ENCODE peak calls at places on chromosomes 1 and 21, in seven cellular contexts. I, L, Z, O, N, T and Y are unnamed samples.

GRCh38 chr1:84907095-84907827 is 14.3 kb upstream of the LPAR3 start:
- DNase-seq in Z (no peak), N (no peak), T (no peak), I (peak), L (no peak), O (no peak), Y (no peak)

GRCh38 chr1:9280015-9280860 is 12.5 kb upstream of the SPSB1 start:
- DNase-seq in Z (peak), L (no peak), T (peak), I (peak), N (peak), O (no peak), Y (no peak)

GRCh38 chr1:217569021-217569420 is 61.9 kb downstream of the GPATCH2 start:
- DNase-seq in Z (no peak), O (no peak), L (no peak), N (no peak), T (no peak), I (no peak), Y (no peak)

GRCh38 chr21:36976882-36977651 is 10.6 kb upstream of the HLCS start:
- DNase-seq in O (peak), Z (no peak), T (peak), N (peak), I (peak), L (peak), Y (peak)

GRCh38 chr1:12438349-12438924 is 179.6 kb downstream of the DHRS3 start:
- DNase-seq in I (peak), L (no peak), T (no peak), Z (no peak), N (no peak), O (no peak), Y (no peak)

GRCh38 chr1:241639040-241639652 is 1.0 kb downstream of the CHML start:
- DNase-seq in L (no peak), O (peak), T (no peak), Z (no peak), N (no peak), I (peak), Y (no peak)

GRCh38 chr1:84839544-84839943 is 53.5 kb downstream of the LPAR3 start:
- DNase-seq in I (no peak), L (no peak), T (no peak), N (no peak), O (no peak), Z (no peak), Y (no peak)

GRCh38 chr1:44489481-44489880 is 84.4 kb downstream of the RNF220 start:
- DNase-seq in O (no peak), L (no peak), N (no peak), Z (no peak), I (peak), T (no peak), Y (no peak)

GRCh38 chr1:57109247-57109646 is 143.4 kb upstream of the C8B start:
- DNase-seq in I (no peak), Z (no peak), L (no peak), T (no peak), O (no peak), N (no peak), Y (no peak)

GRCh38 chr1:181033799-181034391 is at the start of gene MR1:
- DNase-seq in I (peak), N (peak), L (peak), T (no peak), O (peak), Z (no peak), Y (peak)

GRCh38 chr1:177181280-177181630 is 10.5 kb downstream of the BRINP2 start:
- DNase-seq in Z (peak), I (no peak), O (no peak), N (no peak), L (no peak), T (no peak), Y (no peak)

GRCh38 chr1:203464226-203464625 is 11.4 kb upstream of the PRELP start:
- DNase-seq in Z (no peak), T (no peak), O (no peak), N (peak), L (no peak), I (peak), Y (no peak)

GRCh38 chr1:203465943-203466342 is 9.7 kb upstream of the PRELP start:
- DNase-seq in L (no peak), I (no peak), N (no peak), Z (peak), O (no peak), T (no peak), Y (no peak)

GRCh38 chr1:203465146-203465798 is 10.3 kb upstream of the PRELP start:
- DNase-seq in L (no peak), T (no peak), I (no peak), O (no peak), Z (no peak), N (no peak), Y (no peak)

GRCh38 chr1:203463469-203464062 is 12.0 kb upstream of the PRELP start:
- DNase-seq in L (no peak), Z (no peak), I (peak), O (peak), T (no peak), N (no peak), Y (no peak)

GRCh38 chr1:203464743-203465142 is 10.9 kb upstream of the PRELP start:
- DNase-seq in Z (no peak), L (no peak), I (no peak), T (no peak), N (no peak), O (no peak), Y (no peak)
- TF ChIP-seq CTCF in Z (no peak), L (no peak), I (no peak), T (no peak), N (no peak), O (no peak), Y (no peak)

DNA sequence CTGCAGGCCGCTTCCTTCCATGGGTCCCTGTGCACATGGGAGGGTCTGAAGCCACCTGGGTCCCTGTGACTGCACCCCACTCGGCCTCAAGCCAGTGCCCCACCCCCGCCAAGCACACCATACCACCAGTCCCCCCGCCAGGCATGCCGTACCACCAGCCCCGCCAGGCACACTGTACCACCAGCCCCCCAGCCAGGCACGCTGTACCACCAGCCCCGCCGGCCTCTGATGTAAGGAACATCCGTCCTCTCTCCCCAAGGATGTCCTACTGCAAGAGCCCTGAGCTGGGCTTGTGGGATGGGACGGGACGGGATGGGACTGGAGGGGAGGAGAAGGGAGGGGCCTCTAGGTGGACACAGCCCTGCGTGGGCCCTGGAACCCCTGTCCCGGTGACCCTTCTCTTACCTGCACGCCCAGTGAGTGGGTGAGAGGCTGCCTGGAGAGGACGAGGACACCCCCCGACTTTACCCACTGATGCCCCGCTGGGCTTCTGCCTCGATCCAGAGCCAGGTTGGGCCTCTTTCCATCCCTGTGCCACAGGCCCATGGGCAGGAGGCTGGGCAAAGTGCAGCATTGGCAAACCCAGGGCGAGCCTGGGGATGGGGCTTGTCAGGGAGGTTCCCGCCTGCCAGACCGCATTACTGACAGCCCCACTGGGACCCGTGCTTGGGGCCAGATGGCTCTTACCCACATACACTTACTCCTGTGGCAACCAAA is 40.8 kb upstream of the COL6A1 start:
- DNase-seq in T (no peak), O (no peak), N (no peak), Z (no peak), I (no peak), L (no peak), Y (no peak)
- TF ChIP-seq CTCF in T (no peak), O (no peak), N (no peak), Z (no peak), I (no peak), L (no peak), Y (no peak)

GRCh38 chr1:45793942-45794604 is 9.3 kb upstream of the MAST2 start:
- DNase-seq in I (peak), O (peak), Z (no peak), L (no peak), T (no peak), N (no peak), Y (no peak)
- TF ChIP-seq CTCF in I (no peak), O (peak), Z (no peak), L (no peak), T (no peak), N (no peak), Y (no peak)

GRCh38 chr1:216183007-216183406 is 240.2 kb downstream of the USH2A start:
- DNase-seq in O (no peak), I (peak), N (no peak), L (no peak), T (no peak), Z (no peak), Y (peak)

GRCh38 chr1:216175714-216176113 is 247.5 kb downstream of the USH2A start:
- DNase-seq in T (no peak), N (no peak), O (no peak), L (no peak), Z (no peak), I (peak), Y (no peak)

GRCh38 chr1:216181590-216181989 is 241.7 kb downstream of the USH2A start:
- DNase-seq in Z (no peak), T (no peak), I (no peak), O (no peak), L (no peak), N (no peak), Y (no peak)

GRCh38 chr1:216173315-216173714 is 249.9 kb downstream of the USH2A start:
- DNase-seq in T (no peak), O (no peak), L (no peak), I (no peak), N (no peak), Z (no peak), Y (no peak)

DNA sequence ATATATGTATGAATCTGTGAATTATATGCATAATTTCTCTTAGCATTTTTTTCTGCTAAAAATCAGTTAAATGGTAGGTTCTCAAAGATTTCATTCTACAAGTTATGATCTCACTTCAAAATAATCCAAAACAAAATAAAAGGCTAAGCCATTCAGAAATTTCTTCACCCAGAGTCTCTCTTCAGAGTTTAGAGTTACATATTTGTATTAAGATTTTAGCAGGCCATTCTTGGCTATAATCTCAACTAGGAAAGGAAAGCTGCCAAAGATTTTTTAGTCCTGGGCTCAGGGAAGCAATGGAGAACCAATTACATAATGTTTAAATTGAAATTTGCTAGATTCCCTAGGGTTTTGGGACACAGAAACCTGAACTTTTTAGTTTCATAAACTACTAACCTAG is 245.0 kb downstream of the USH2A start:
- DNase-seq in O (no peak), L (no peak), I (no peak), N (no peak), T (no peak), Z (no peak), Y (no peak)
- TF ChIP-seq CTCF in O (no peak), L (no peak), I (no peak), N (no peak), T (no peak), Z (no peak), Y (no peak)

DNA sequence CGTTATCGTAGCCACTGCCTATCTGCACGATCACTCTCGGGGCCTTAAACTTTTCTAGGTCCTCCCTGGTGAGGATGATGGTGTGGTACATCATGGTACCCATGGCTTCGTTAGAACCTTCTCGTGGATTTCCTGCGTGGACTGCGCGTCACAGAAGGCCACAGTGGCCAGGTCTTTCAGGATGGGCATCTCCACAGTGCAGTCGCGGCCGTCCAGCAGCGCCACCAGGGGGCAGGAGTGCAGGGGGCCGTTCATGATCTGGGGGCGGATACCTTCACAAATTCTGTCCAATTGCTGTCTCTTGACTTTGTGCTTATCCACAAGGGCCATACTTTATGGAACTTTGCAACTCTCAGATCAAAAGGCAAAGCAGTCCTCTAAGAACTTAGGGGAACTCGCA is 69.6 kb downstream of the WLS start:
- DNase-seq in Z (no peak), I (no peak), T (no peak), N (no peak), O (no peak), L (no peak), Y (no peak)
- TF ChIP-seq CTCF in Z (no peak), I (peak), T (peak), N (peak), O (peak), L (no peak), Y (no peak)

GRCh38 chr21:26170471-26171309 is at the start of gene APP:
- DNase-seq in N (peak), I (peak), Z (peak), O (no peak), L (peak), T (peak), Y (peak)

GRCh38 chr21:26169611-26170470 is 729 bp downstream of the APP start:
- DNase-seq in N (peak), O (no peak), I (peak), L (peak), Z (peak), T (peak), Y (peak)

GRCh38 chr21:26171310-26172100 is 935 bp upstream of the APP start:
- DNase-seq in N (no peak), O (no peak), T (no peak), I (no peak), L (no peak), Z (no peak), Y (no peak)

GRCh38 chr21:26167593-26167992 is 3.0 kb downstream of the APP start:
- DNase-seq in O (no peak), T (no peak), N (no peak), I (no peak), Z (no peak), L (no peak), Y (no peak)

GRCh38 chr21:26169061-26169610 is 1.4 kb downstream of the APP start:
- DNase-seq in N (no peak), I (peak), O (no peak), Z (peak), L (peak), T (peak), Y (peak)
- TF ChIP-seq CTCF in N (no peak), I (peak), O (no peak), Z (no peak), L (peak), T (peak), Y (peak)